ENCODE peak calls at places on chromosomes 2 and 18, in ten cellular contexts. C is endothelial cell; L is retina; G is tibial artery; D is T47D; Z is B cell; S is GM12891; E is H9; R is psoas muscle; K is activated CD8-positive, alpha-beta memory T cell treated with anti-CD3 and anti-CD28 coated beads for 48 hours. B is an unnamed sample.

GRCh38 chr2:223649941-223650530 is 47.9 kb upstream of the SCG2 start:
- DNase-seq in C (no peak), L (no peak), G (no peak), D (no peak), Z (no peak), S (no peak), E (no peak), R (no peak), K (no peak), B (no peak)

GRCh38 chr2:237864030-237864931 is 4.9 kb downstream of the RAMP1 start:
- DNase-seq in C (no peak), L (peak), G (peak), D (no peak), Z (no peak), S (no peak), E (no peak), R (no peak), K (no peak), B (no peak)

GRCh38 chr2:229044581-229044980 is 226.5 kb downstream of the PID1 start:
- DNase-seq in C (no peak), L (no peak), G (no peak), D (no peak), Z (no peak), S (no peak), E (no peak), R (no peak), K (no peak), B (no peak)

GRCh38 chr2:23426284-23426905 is 41.4 kb downstream of the KLHL29 start:
- DNase-seq in C (no peak), L (peak), G (peak), D (no peak), Z (no peak), S (no peak), E (peak), R (peak), K (no peak), B (no peak)

GRCh38 chr2:88831792-88832248 is 140.3 kb downstream of the RPIA start:
- DNase-seq in C (peak), L (peak), G (no peak), D (peak), Z (peak), S (peak), E (no peak), R (peak), K (peak), B (peak)

GRCh38 chr2:177660742-177661141 is 268.2 kb downstream of the AGPS start:
- DNase-seq in C (no peak), L (no peak), G (no peak), D (no peak), Z (no peak), S (no peak), E (no peak), R (no peak), K (no peak), B (no peak)

GRCh38 chr2:100422320-100422719 is 4.9 kb upstream of the CHST10 start:
- DNase-seq in C (peak), L (peak), G (no peak), D (peak), Z (no peak), S (no peak), E (peak), R (no peak), K (no peak), B (peak)

GRCh38 chr2:84938194-84938879 is 32.6 kb upstream of the KCMF1 start:
- DNase-seq in C (no peak), L (no peak), G (no peak), D (no peak), Z (peak), S (no peak), E (no peak), R (no peak), K (no peak), B (no peak)

GRCh38 chr2:230865766-230866703 is 1.3 kb downstream of the ITM2C start:
- DNase-seq in C (peak), L (peak), G (no peak), D (peak), Z (peak), S (no peak), E (peak), R (no peak), K (no peak), B (no peak)

GRCh38 chr18:24600076-24600654 is 139.7 kb downstream of the HRH4 start:
- DNase-seq in C (peak), L (peak), G (no peak), D (peak), Z (peak), S (peak), E (no peak), R (no peak), K (no peak), B (no peak)

GRCh38 chr2:183718246-183718645 is 594.0 kb downstream of the NUP35 start:
- DNase-seq in C (no peak), L (no peak), G (no peak), D (no peak), Z (no peak), S (no peak), E (no peak), R (no peak), K (no peak), B (no peak)

GRCh38 chr2:64562148-64562784 is 38.1 kb downstream of the AFTPH start:
- DNase-seq in C (no peak), L (no peak), G (no peak), D (peak), Z (peak), S (no peak), E (no peak), R (no peak), K (no peak), B (no peak)

GRCh38 chr2:219386532-219387280 is 1.0 kb downstream of the DNPEP start:
- DNase-seq in C (no peak), L (no peak), G (no peak), D (no peak), Z (no peak), S (no peak), E (peak), R (no peak), K (no peak), B (no peak)

GRCh38 chr2:191114403-191114886 is 36.3 kb downstream of the STAT4 start:
- DNase-seq in C (no peak), L (no peak), G (no peak), D (no peak), Z (peak), S (no peak), E (no peak), R (no peak), K (no peak), B (no peak)

GRCh38 chr2:181678033-181678586 is 2.2 kb downstream of the NEUROD1 start:
- DNase-seq in C (peak), L (peak), G (no peak), D (peak), Z (peak), S (no peak), E (peak), R (peak), K (no peak), B (peak)

GRCh38 chr2:171678619-171679018 is 8.7 kb upstream of the DYNC1I2 start:
- DNase-seq in C (no peak), L (no peak), G (no peak), D (no peak), Z (no peak), S (no peak), E (no peak), R (no peak), K (no peak), B (no peak)

GRCh38 chr2:1993711-1994682 is 249.7 kb upstream of the PXDN start:
- DNase-seq in C (no peak), L (no peak), G (no peak), D (no peak), Z (no peak), S (no peak), E (no peak), R (no peak), K (no peak), B (no peak)

GRCh38 chr2:200367155-200367554 is 60.7 kb downstream of the SPATS2L start:
- DNase-seq in C (no peak), L (no peak), G (no peak), D (peak), Z (no peak), S (no peak), E (no peak), R (no peak), K (no peak), B (no peak)

GRCh38 chr18:45231606-45232005 is 383.7 kb upstream of the SLC14A2 start:
- DNase-seq in C (no peak), L (no peak), G (no peak), D (no peak), Z (no peak), S (no peak), E (no peak), R (no peak), K (no peak), B (no peak)

GRCh38 chr2:70489165-70489564 is 64.5 kb downstream of the TGFA start:
- DNase-seq in C (no peak), L (no peak), G (no peak), D (peak), Z (no peak), S (no peak), E (no peak), R (no peak), K (no peak), B (no peak)

GRCh38 chr2:20186078-20186854 is 38.7 kb downstream of the SDC1 start:
- DNase-seq in C (no peak), L (no peak), G (no peak), D (no peak), Z (no peak), S (peak), E (peak), R (no peak), K (no peak), B (no peak)

GRCh38 chr2:143955416-143956075 is 564.4 kb downstream of the ZEB2 start:
- DNase-seq in C (no peak), L (no peak), G (no peak), D (no peak), Z (no peak), S (no peak), E (no peak), R (no peak), K (no peak), B (no peak)

GRCh38 chr2:37143986-37144385 is 12.8 kb downstream of the EIF2AK2 start:
- DNase-seq in C (no peak), L (no peak), G (no peak), D (no peak), Z (no peak), S (no peak), E (no peak), R (no peak), K (no peak), B (no peak)

GRCh38 chr2:233935426-233935825 is 18.3 kb downstream of the TRPM8 start:
- DNase-seq in C (no peak), L (no peak), G (no peak), D (no peak), Z (no peak), S (no peak), E (no peak), R (no peak), K (no peak), B (no peak)

GRCh38 chr18:56770873-56771272 is 119.7 kb downstream of the WDR7 start:
- DNase-seq in C (no peak), L (no peak), G (no peak), D (no peak), Z (no peak), S (no peak), E (no peak), R (no peak), K (no peak), B (no peak)

B was measured in glutamatergic neuron.